ENCODE peak calls at places on chromosomes 5 and 9, in four cellular contexts. J is dorsolateral prefrontal cortex, V is AG04450, Y is iris pigment epithelial cell. D is an unnamed sample.

GRCh38 chr5:59116231-59116900 is 533.5 kb downstream of the RAB3C start:
- DNase-seq in V (no peak), Y (no peak), J (peak), D (no peak)

GRCh38 chr5:176955895-176956294 is 50.7 kb downstream of the UIMC1 start:
- DNase-seq in J (no peak), Y (peak), V (no peak), D (no peak)

GRCh38 chr5:133406632-133407276 is 205.6 kb downstream of the FSTL4 start:
- DNase-seq in V (no peak), J (no peak), Y (no peak), D (no peak)

GRCh38 chr5:52283221-52283620 is 504.5 kb upstream of the ITGA1 start:
- DNase-seq in J (no peak), V (no peak), Y (peak), D (no peak)

GRCh38 chr9:37574996-37575395 is 1.2 kb downstream of the FBXO10 start:
- DNase-seq in Y (peak), J (no peak), V (no peak), D (peak)

GRCh38 chr9:114250235-114250568 is 72.7 kb upstream of the ORM1 start:
- DNase-seq in Y (peak), V (peak), J (peak), D (peak)

GRCh38 chr9:101399641-101399965 is 952 bp downstream of the ZNF189 start:
- DNase-seq in J (no peak), Y (no peak), V (no peak), D (no peak)

GRCh38 chr9:95181226-95181818 is 136.2 kb downstream of the FANCC start:
- DNase-seq in Y (no peak), V (no peak), J (no peak), D (peak)

GRCh38 chr5:16736158-16736994 is 119.6 kb upstream of the RETREG1 start:
- DNase-seq in V (peak), Y (peak), J (no peak), D (peak)

GRCh38 chr5:154097031-154097430 is 58.3 kb downstream of the MFAP3 start:
- DNase-seq in V (no peak), Y (no peak), J (no peak), D (no peak)

GRCh38 chr5:31478901-31479300 is 53.0 kb downstream of the DROSHA start:
- DNase-seq in J (no peak), V (no peak), Y (peak), D (peak)

GRCh38 chr9:79571309-79572031 is at the start of gene TLE4:
- DNase-seq in Y (peak), J (peak), V (peak), D (peak)

GRCh38 chr5:180790020-180790419 is 12.6 kb downstream of the MGAT1 start:
- DNase-seq in J (no peak), Y (no peak), V (no peak), D (no peak)

GRCh38 chr9:21674894-21675293 is 127.5 kb upstream of the MTAP start:
- DNase-seq in J (no peak), Y (no peak), V (no peak), D (no peak)